ENCODE peak calls at places on chromosomes 1 and 21, in four cellular contexts. W, T, S and Q are unnamed samples.

GRCh38 chr1:233326995-233327937 is at the start of gene MAP3K21:
- DNase-seq in W (peak), T (peak), S (peak), Q (peak)

GRCh38 chr1:6785721-6786505 is 659 bp downstream of the CAMTA1 start:
- DNase-seq in W (peak), T (peak), S (no peak), Q (peak)

GRCh38 chr1:201828451-201828819 is 522 bp upstream of the IPO9 start:
- DNase-seq in W (no peak), T (no peak), S (no peak), Q (no peak)

GRCh38 chr1:14366361-14367018 is 232.0 kb upstream of the KAZN start:
- DNase-seq in W (peak), T (peak), S (no peak), Q (peak)

GRCh38 chr21:46018615-46019014 is 37.0 kb downstream of the COL6A1 start:
- DNase-seq in W (no peak), T (no peak), S (no peak), Q (no peak)

GRCh38 chr21:25790122-25790951 is 55.6 kb downstream of the GABPA start:
- DNase-seq in W (no peak), T (no peak), S (no peak), Q (no peak)

GRCh38 chr1:118204648-118205047 is 19.6 kb upstream of the SPAG17 start:
- DNase-seq in W (no peak), T (no peak), S (no peak), Q (no peak)

GRCh38 chr1:24980836-24981631 is 51.0 kb upstream of the RUNX3 start:
- DNase-seq in W (no peak), T (no peak), S (no peak), Q (no peak)

GRCh38 chr21:35561076-35561475 is 499.2 kb downstream of the SETD4 start:
- DNase-seq in W (no peak), T (no peak), S (no peak), Q (no peak)

GRCh38 chr21:35556536-35556935 is 503.8 kb downstream of the SETD4 start:
- DNase-seq in W (no peak), T (no peak), S (no peak), Q (no peak)

GRCh38 chr21:35562876-35563275 is 497.4 kb downstream of the SETD4 start:
- DNase-seq in W (no peak), T (no peak), S (no peak), Q (no peak)

GRCh38 chr21:35559881-35560280 is 500.4 kb downstream of the SETD4 start:
- DNase-seq in W (no peak), T (no peak), S (no peak), Q (no peak)

GRCh38 chr21:35559128-35559831 is 501.0 kb downstream of the SETD4 start:
- DNase-seq in W (no peak), T (no peak), S (no peak), Q (no peak)
- TF ChIP-seq CTCF in W (no peak), T (no peak), S (no peak), Q (no peak)

GRCh38 chr1:26328597-26328996 is 10.8 kb downstream of the CD52 start:
- DNase-seq in W (no peak), T (no peak), S (no peak), Q (no peak)

GRCh38 chr1:26330276-26330675 is 12.5 kb downstream of the CD52 start:
- DNase-seq in W (no peak), T (no peak), S (no peak), Q (no peak)

GRCh38 chr1:26323382-26323781 is 5.6 kb downstream of the CD52 start:
- DNase-seq in W (no peak), T (no peak), S (no peak), Q (no peak)

GRCh38 chr1:26324550-26324949 is 6.8 kb downstream of the CD52 start:
- DNase-seq in W (no peak), T (no peak), S (no peak), Q (no peak)

GRCh38 chr1:26327956-26328362 is 10.2 kb downstream of the CD52 start:
- DNase-seq in W (no peak), T (no peak), S (no peak), Q (no peak)
- TF ChIP-seq CTCF in W (no peak), T (no peak), S (no peak), Q (no peak)

GRCh38 chr1:161726631-161727342 is 5.4 kb downstream of the FCRLB start:
- DNase-seq in W (peak), T (peak), S (peak), Q (peak)
- TF ChIP-seq CTCF in W (peak), T (no peak), S (no peak), Q (no peak)

DNA sequence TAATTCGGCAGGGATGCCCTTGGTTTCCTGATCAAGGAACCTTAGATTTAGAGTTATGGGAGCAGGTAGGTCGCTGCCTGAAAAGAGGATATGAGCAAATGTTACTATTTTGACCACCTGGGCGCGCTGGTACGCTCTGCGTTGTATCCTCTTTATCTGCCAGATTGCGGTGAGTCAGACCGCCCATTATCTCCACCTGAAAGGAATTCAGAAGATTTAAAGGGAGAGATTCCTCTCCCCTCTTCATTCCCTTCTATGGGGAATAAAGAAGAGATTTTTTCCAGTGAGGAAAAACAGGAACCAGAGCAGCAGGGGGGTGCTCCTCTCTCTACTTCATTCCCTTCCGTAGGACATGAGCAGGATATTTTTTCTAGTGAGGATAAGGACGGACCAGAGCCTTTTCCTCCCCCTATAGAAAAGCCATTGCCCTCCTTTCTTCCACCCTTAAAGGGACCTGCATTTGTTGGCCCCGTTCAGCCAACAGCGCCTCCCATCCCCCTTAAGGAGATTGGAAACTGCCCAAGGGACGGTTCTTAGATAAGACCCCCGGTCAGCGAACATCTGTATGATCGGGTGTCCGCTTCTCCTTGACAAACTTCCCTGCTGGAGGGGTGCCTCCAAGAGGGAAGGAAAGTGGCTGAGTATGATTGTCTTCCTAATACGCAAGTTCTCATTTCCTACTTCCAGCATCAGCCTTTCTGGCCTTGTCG is 34.1 kb downstream of the CLCA1 start:
- DNase-seq in W (peak), T (peak), S (no peak), Q (peak)
- TF ChIP-seq CTCF in W (no peak), T (no peak), S (no peak), Q (no peak)

GRCh38 chr1:208728815-208729214 is 484.6 kb upstream of the PLXNA2 start:
- DNase-seq in W (no peak), T (no peak), S (no peak), Q (no peak)

GRCh38 chr1:208737922-208738321 is 493.7 kb upstream of the PLXNA2 start:
- DNase-seq in W (no peak), T (no peak), S (no peak), Q (no peak)

DNA sequence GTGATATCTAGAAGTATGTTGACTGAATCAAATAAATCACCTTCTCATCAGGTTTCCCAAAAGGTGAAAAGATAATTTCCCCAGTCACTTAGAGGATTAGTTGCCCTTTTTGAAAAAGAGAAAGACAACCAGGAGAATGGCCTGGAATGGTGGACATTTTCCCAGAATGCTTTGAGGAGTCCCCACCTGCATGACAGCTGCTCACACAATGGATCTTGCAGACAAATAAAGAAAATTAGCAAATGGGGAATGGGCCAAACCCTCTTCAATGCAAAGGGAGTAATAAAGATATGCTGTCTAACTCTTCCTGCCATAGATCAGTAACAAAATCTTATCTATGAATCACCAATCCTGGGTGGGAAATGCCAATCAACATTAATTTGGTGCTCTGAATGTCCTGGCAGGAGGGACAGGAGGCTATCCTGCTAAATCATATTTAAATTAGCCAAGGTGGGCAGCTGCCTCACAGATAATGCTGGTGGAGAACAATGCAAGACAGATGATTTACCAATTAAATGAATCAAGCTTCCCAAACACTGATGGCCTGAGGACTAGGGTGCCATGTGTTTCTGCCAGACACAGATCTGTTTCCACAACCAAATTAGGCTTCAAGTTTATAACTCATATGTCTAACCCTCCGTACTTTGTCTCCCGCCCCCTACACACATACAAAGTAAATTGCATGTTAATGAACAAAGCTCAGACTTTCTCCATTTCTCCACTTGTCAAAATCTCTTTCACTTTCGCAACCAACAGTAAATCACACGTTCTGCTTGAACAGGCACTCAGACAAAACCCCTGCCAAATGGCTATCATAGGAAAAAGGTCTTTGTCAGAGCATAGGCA is 488.0 kb upstream of the PLXNA2 start:
- DNase-seq in W (no peak), T (no peak), S (no peak), Q (peak)
- TF ChIP-seq CTCF in W (no peak), T (no peak), S (no peak), Q (no peak)

GRCh38 chr1:18288609-18289219 is 181.1 kb downstream of the IGSF21 start:
- DNase-seq in W (no peak), T (no peak), S (no peak), Q (no peak)

GRCh38 chr1:18293291-18293690 is 185.7 kb downstream of the IGSF21 start:
- DNase-seq in W (no peak), T (no peak), S (no peak), Q (no peak)

GRCh38 chr1:18292531-18292930 is 184.9 kb downstream of the IGSF21 start:
- DNase-seq in W (no peak), T (no peak), S (no peak), Q (no peak)

GRCh38 chr1:18290740-18291412 is 183.3 kb downstream of the IGSF21 start:
- DNase-seq in W (no peak), T (no peak), S (no peak), Q (no peak)

DNA sequence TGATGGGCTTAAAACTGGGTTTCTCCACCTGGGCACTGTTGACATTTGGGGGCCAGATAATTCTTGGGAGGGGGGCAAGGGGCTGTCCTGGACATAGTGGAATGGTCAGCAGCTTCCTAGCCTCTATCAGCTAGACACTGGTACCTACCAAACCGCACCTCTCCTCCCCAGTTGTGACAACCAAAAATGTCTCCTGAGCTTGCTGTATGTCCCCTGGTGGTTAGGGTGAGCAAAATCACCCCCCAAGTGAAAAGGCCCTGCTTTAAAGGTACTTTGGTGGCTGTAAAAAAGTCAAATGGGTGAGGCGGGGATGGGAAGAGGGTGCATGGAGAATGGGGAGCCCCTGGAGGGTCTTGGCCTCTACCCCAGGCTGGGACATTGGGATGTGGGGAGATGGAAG is 182.0 kb downstream of the IGSF21 start:
- DNase-seq in W (no peak), T (no peak), S (no peak), Q (no peak)
- TF ChIP-seq CTCF in W (peak), T (no peak), S (no peak), Q (no peak)

DNA sequence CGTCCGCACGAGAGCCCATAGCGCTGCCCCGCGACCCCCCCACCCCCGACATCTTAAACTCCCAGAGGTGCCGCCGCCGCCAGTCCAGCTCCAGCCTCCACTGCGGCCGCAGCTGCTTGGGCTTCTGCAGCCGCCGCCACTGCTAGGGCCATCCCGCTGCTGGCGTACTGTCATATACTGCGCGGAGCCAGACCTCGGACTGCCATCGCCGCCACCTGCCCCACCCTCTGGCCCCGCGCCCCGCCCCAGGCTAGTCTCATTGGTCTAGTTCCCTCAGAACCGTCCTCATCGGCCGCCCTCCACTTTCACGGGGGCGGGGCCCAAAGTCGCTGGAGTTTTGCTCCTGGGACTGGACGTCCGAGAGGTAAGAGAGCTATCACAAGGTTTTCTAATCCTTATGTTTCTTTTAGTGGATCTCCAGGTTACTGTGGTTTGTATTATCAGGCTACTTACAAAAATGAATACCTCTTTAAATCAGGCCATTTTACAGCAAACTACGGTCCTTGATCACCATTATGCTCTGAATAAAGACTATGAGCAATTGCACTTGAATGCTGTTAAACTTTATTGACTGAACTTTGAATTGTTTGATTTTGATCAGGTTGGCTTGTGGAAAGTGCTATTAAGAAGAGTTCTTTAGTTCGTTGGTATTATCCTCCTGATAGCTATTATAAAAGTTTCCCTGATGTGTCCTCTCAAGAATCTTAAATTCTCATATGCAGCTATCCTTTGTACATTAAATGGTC is 2.8 kb upstream of the CD1D start:
- DNase-seq in W (peak), T (peak), S (peak), Q (peak)
- TF ChIP-seq CTCF in W (no peak), T (no peak), S (no peak), Q (no peak)